ENCODE peak calls at places on chromosome 1, in seven cellular contexts. Z is stimulated activated CD8-positive, alpha-beta memory T cell treated with anti-CD3 and anti-CD28 coated beads, Interleukin-7, amount 100 ng/mL, for 48 hours; H is posterior vena cava; S is B cell; N is SK-N-SH; B is Right ventricle myocardium superior; G is tibial nerve. X is an unnamed sample.

GRCh38 chr1:10851024-10852013 is 54.9 kb upstream of the CASZ1 start:
- DNase-seq in Z (no peak), H (no peak), S (no peak), N (no peak), B (no peak), G (no peak), X (no peak)

GRCh38 chr1:11520531-11521233 is 41.7 kb downstream of the DISP3 start:
- DNase-seq in Z (no peak), H (peak), S (no peak), N (no peak), B (no peak), G (no peak), X (no peak)

GRCh38 chr1:179083533-179083932 is 1.7 kb downstream of the TOR3A start:
- DNase-seq in Z (no peak), H (no peak), S (peak), N (no peak), B (no peak), G (no peak), X (no peak)

GRCh38 chr1:112713466-112714312 is 1.4 kb downstream of the PPM1J start:
- DNase-seq in Z (no peak), H (peak), S (peak), N (no peak), B (no peak), G (no peak), X (no peak)

GRCh38 chr1:95118019-95118499 is 904 bp downstream of the TLCD4 start:
- DNase-seq in Z (no peak), H (no peak), S (no peak), N (no peak), B (peak), G (no peak), X (no peak)

GRCh38 chr1:89719502-89720306 is 86.8 kb downstream of the LRRC8C start:
- DNase-seq in Z (no peak), H (no peak), S (peak), N (peak), B (no peak), G (no peak), X (no peak)

GRCh38 chr1:52747450-52747849 is 21.2 kb downstream of the ZYG11B start:
- DNase-seq in Z (no peak), H (no peak), S (no peak), N (no peak), B (no peak), G (no peak), X (no peak)

GRCh38 chr1:182684128-182684828 is at the start of gene RGS8:
- DNase-seq in Z (no peak), H (no peak), S (no peak), N (peak), B (no peak), G (no peak), X (no peak)

GRCh38 chr1:180270767-180271639 is 40.9 kb downstream of the LHX4 start:
- DNase-seq in Z (no peak), H (peak), S (no peak), N (no peak), B (peak), G (no peak), X (peak)

GRCh38 chr1:162857850-162858249 is 3.1 kb downstream of the CCDC190 start:
- DNase-seq in Z (no peak), H (no peak), S (no peak), N (no peak), B (no peak), G (no peak), X (no peak)

GRCh38 chr1:112708002-112708448 is 1.1 kb upstream of the RHOC start:
- DNase-seq in Z (no peak), H (no peak), S (no peak), N (no peak), B (no peak), G (no peak), X (no peak)

GRCh38 chr1:64309468-64309867 is 106.0 kb downstream of the UBE2U start:
- DNase-seq in Z (no peak), H (no peak), S (no peak), N (no peak), B (no peak), G (no peak), X (no peak)

GRCh38 chr1:151540982-151541377 is 871 bp downstream of the TUFT1 start:
- DNase-seq in Z (no peak), H (no peak), S (peak), N (peak), B (no peak), G (no peak), X (no peak)

GRCh38 chr1:34711469-34711868 is 43.4 kb upstream of the GJB5 start:
- DNase-seq in Z (no peak), H (no peak), S (no peak), N (peak), B (no peak), G (no peak), X (no peak)

GRCh38 chr1:156876281-156876680 is 15.6 kb downstream of the NTRK1 start:
- DNase-seq in Z (no peak), H (no peak), S (no peak), N (no peak), B (no peak), G (no peak), X (no peak)

GRCh38 chr1:94734963-94735899 is 84.9 kb upstream of the SLC44A3 start:
- DNase-seq in Z (no peak), H (no peak), S (no peak), N (no peak), B (no peak), G (no peak), X (no peak)

GRCh38 chr1:29357452-29357851 is 121.1 kb downstream of the PTPRU start:
- DNase-seq in Z (no peak), H (no peak), S (no peak), N (no peak), B (no peak), G (no peak), X (no peak)

GRCh38 chr1:3981746-3982505 is 81.9 kb upstream of the C1orf174 start:
- DNase-seq in Z (no peak), H (no peak), S (no peak), N (peak), B (no peak), G (no peak), X (no peak)

GRCh38 chr1:34645919-34646318 is 108.9 kb upstream of the GJB5 start:
- DNase-seq in Z (no peak), H (no peak), S (no peak), N (no peak), B (no peak), G (no peak), X (no peak)

GRCh38 chr1:116538527-116538926 is 32.3 kb downstream of the CD58 start:
- DNase-seq in Z (no peak), H (no peak), S (no peak), N (no peak), B (no peak), G (no peak), X (peak)

GRCh38 chr1:175538442-175538841 is 205.0 kb downstream of the TNR start:
- DNase-seq in Z (no peak), H (no peak), S (no peak), N (no peak), B (no peak), G (no peak), X (no peak)

GRCh38 chr1:53365405-53366063 is 37.7 kb upstream of the LRP8 start:
- DNase-seq in Z (no peak), H (peak), S (no peak), N (no peak), B (no peak), G (no peak), X (no peak)

GRCh38 chr1:23720256-23720995 is 22.8 kb upstream of the ELOA start:
- DNase-seq in Z (no peak), H (no peak), S (peak), N (no peak), B (no peak), G (no peak), X (no peak)

GRCh38 chr1:156461781-156462647 is 38.6 kb downstream of the MEF2D start:
- DNase-seq in Z (no peak), H (no peak), S (no peak), N (no peak), B (no peak), G (no peak), X (no peak)

GRCh38 chr1:31764307-31765040 is at the start of gene ADGRB2:
- DNase-seq in Z (no peak), H (no peak), S (peak), N (peak), B (no peak), G (no peak), X (no peak)

GRCh38 chr1:158146165-158146564 is 34.5 kb upstream of the CD1D start:
- DNase-seq in Z (no peak), H (no peak), S (no peak), N (no peak), B (no peak), G (no peak), X (no peak)